ENCODE peak calls at places on chromosomes 6 and 20, in five cellular contexts. One of them, this sample, is unnamed.

GRCh38 chr6:104505838-104506237 is 353.9 kb downstream of the HACE1 start:
- DNase-seq in effector memory CD4-positive, alpha-beta T cell: no peak
- DNase-seq in LoVo: no peak
- DNase-seq in stimulated activated CD4-positive, alpha-beta T cell treated with anti-CD3 and anti-CD28 coated beads, Interleukin-15, amount 100 ng/mL, for 24 hours: no peak
- DNase-seq in B cell: no peak
- DNase-seq in this sample: no peak

GRCh38 chr20:25177890-25178321 is 17.6 kb upstream of the ENTPD6 start:
- DNase-seq in effector memory CD4-positive, alpha-beta T cell: no peak
- DNase-seq in LoVo: no peak
- DNase-seq in B cell: no peak
- DNase-seq in stimulated activated CD4-positive, alpha-beta T cell treated with anti-CD3 and anti-CD28 coated beads, Interleukin-15, amount 100 ng/mL, for 24 hours: no peak
- DNase-seq in this sample: no peak

GRCh38 chr6:129685640-129686031 is 24.3 kb downstream of the ARHGAP18 start:
- DNase-seq in LoVo: no peak
- DNase-seq in B cell: no peak
- DNase-seq in effector memory CD4-positive, alpha-beta T cell: no peak
- DNase-seq in stimulated activated CD4-positive, alpha-beta T cell treated with anti-CD3 and anti-CD28 coated beads, Interleukin-15, amount 100 ng/mL, for 24 hours: no peak
- DNase-seq in this sample: no peak

GRCh38 chr6:44593539-44593944 is 206.0 kb downstream of the CDC5L start:
- DNase-seq in stimulated activated CD4-positive, alpha-beta T cell treated with anti-CD3 and anti-CD28 coated beads, Interleukin-15, amount 100 ng/mL, for 24 hours: peak
- DNase-seq in LoVo: peak
- DNase-seq in B cell: peak
- DNase-seq in effector memory CD4-positive, alpha-beta T cell: peak
- DNase-seq in this sample: peak

GRCh38 chr6:164344801-164345291 is 930.3 kb downstream of the QKI start:
- DNase-seq in effector memory CD4-positive, alpha-beta T cell: no peak
- DNase-seq in LoVo: no peak
- DNase-seq in B cell: no peak
- DNase-seq in stimulated activated CD4-positive, alpha-beta T cell treated with anti-CD3 and anti-CD28 coated beads, Interleukin-15, amount 100 ng/mL, for 24 hours: no peak
- DNase-seq in this sample: no peak

GRCh38 chr6:79079425-79080130 is 1.5 kb upstream of the PHIP start:
- DNase-seq in B cell: no peak
- DNase-seq in stimulated activated CD4-positive, alpha-beta T cell treated with anti-CD3 and anti-CD28 coated beads, Interleukin-15, amount 100 ng/mL, for 24 hours: no peak
- DNase-seq in effector memory CD4-positive, alpha-beta T cell: no peak
- DNase-seq in LoVo: no peak
- DNase-seq in this sample: no peak

GRCh38 chr6:32819729-32820128 is 2.9 kb upstream of the HLA-DOB start:
- DNase-seq in effector memory CD4-positive, alpha-beta T cell: no peak
- DNase-seq in stimulated activated CD4-positive, alpha-beta T cell treated with anti-CD3 and anti-CD28 coated beads, Interleukin-15, amount 100 ng/mL, for 24 hours: no peak
- DNase-seq in B cell: no peak
- DNase-seq in LoVo: peak
- DNase-seq in this sample: no peak

GRCh38 chr6:166253277-166254229 is 54.6 kb downstream of the PRR18 start:
- DNase-seq in stimulated activated CD4-positive, alpha-beta T cell treated with anti-CD3 and anti-CD28 coated beads, Interleukin-15, amount 100 ng/mL, for 24 hours: peak
- DNase-seq in LoVo: no peak
- DNase-seq in B cell: no peak
- DNase-seq in effector memory CD4-positive, alpha-beta T cell: no peak
- DNase-seq in this sample: peak

GRCh38 chr20:46243707-46244628 is 64.3 kb downstream of the CDH22 start:
- DNase-seq in LoVo: no peak
- DNase-seq in stimulated activated CD4-positive, alpha-beta T cell treated with anti-CD3 and anti-CD28 coated beads, Interleukin-15, amount 100 ng/mL, for 24 hours: no peak
- DNase-seq in effector memory CD4-positive, alpha-beta T cell: no peak
- DNase-seq in B cell: no peak
- DNase-seq in this sample: no peak

GRCh38 chr20:49214546-49214945 is 4.7 kb upstream of the DDX27 start:
- DNase-seq in LoVo: no peak
- DNase-seq in effector memory CD4-positive, alpha-beta T cell: no peak
- DNase-seq in B cell: no peak
- DNase-seq in stimulated activated CD4-positive, alpha-beta T cell treated with anti-CD3 and anti-CD28 coated beads, Interleukin-15, amount 100 ng/mL, for 24 hours: no peak
- DNase-seq in this sample: no peak

GRCh38 chr6:66496659-66497058 is 789.6 kb upstream of the EYS start:
- DNase-seq in effector memory CD4-positive, alpha-beta T cell: no peak
- DNase-seq in stimulated activated CD4-positive, alpha-beta T cell treated with anti-CD3 and anti-CD28 coated beads, Interleukin-15, amount 100 ng/mL, for 24 hours: no peak
- DNase-seq in LoVo: peak
- DNase-seq in B cell: no peak
- DNase-seq in this sample: no peak

GRCh38 chr6:93902517-93902916 is 483.2 kb upstream of the EPHA7 start:
- DNase-seq in stimulated activated CD4-positive, alpha-beta T cell treated with anti-CD3 and anti-CD28 coated beads, Interleukin-15, amount 100 ng/mL, for 24 hours: no peak
- DNase-seq in effector memory CD4-positive, alpha-beta T cell: no peak
- DNase-seq in B cell: no peak
- DNase-seq in LoVo: no peak
- DNase-seq in this sample: no peak

GRCh38 chr6:131694832-131695426 is 6.3 kb downstream of the OR2A4 start:
- DNase-seq in B cell: no peak
- DNase-seq in LoVo: peak
- DNase-seq in stimulated activated CD4-positive, alpha-beta T cell treated with anti-CD3 and anti-CD28 coated beads, Interleukin-15, amount 100 ng/mL, for 24 hours: peak
- DNase-seq in effector memory CD4-positive, alpha-beta T cell: no peak
- DNase-seq in this sample: peak

GRCh38 chr6:42572523-42572922 is 8.7 kb downstream of the UBR2 start:
- DNase-seq in stimulated activated CD4-positive, alpha-beta T cell treated with anti-CD3 and anti-CD28 coated beads, Interleukin-15, amount 100 ng/mL, for 24 hours: no peak
- DNase-seq in B cell: peak
- DNase-seq in LoVo: no peak
- DNase-seq in effector memory CD4-positive, alpha-beta T cell: no peak
- DNase-seq in this sample: no peak

GRCh38 chr6:35164277-35164676 is 23.1 kb upstream of the TCP11 start:
- DNase-seq in B cell: no peak
- DNase-seq in stimulated activated CD4-positive, alpha-beta T cell treated with anti-CD3 and anti-CD28 coated beads, Interleukin-15, amount 100 ng/mL, for 24 hours: no peak
- DNase-seq in effector memory CD4-positive, alpha-beta T cell: no peak
- DNase-seq in LoVo: no peak
- DNase-seq in this sample: no peak